ENCODE peak calls at places on chromosomes 5 and 9, in five cellular contexts. One of them, this sample, is unnamed.

GRCh38 chr5:174532453-174533126 is 191.8 kb upstream of the MSX2 start:
- DNase-seq in HepG2: peak
- DNase-seq in IMR-90: peak
- DNase-seq in H1: peak
- DNase-seq in K562: peak
- DNase-seq in this sample: peak

GRCh38 chr5:75965292-75965691 is 117.9 kb upstream of the SV2C start:
- DNase-seq in IMR-90: no peak
- DNase-seq in H1: no peak
- DNase-seq in HepG2: no peak
- DNase-seq in K562: no peak
- DNase-seq in this sample: no peak

GRCh38 chr9:82161876-82162275 is 173.3 kb downstream of the SPATA31D1 start:
- DNase-seq in IMR-90: no peak
- DNase-seq in K562: no peak
- DNase-seq in H1: no peak
- DNase-seq in HepG2: no peak
- DNase-seq in this sample: no peak

GRCh38 chr5:57298985-57299491 is 125.2 kb downstream of the GPBP1 start:
- DNase-seq in H1: no peak
- DNase-seq in HepG2: peak
- DNase-seq in K562: peak
- DNase-seq in IMR-90: peak
- DNase-seq in this sample: peak

GRCh38 chr5:52148679-52149078 is 639.0 kb upstream of the ITGA1 start:
- DNase-seq in K562: no peak
- DNase-seq in H1: no peak
- DNase-seq in HepG2: no peak
- DNase-seq in IMR-90: no peak
- DNase-seq in this sample: no peak

GRCh38 chr5:122297587-122298298 is 14.3 kb upstream of the SNCAIP start:
- DNase-seq in K562: no peak
- DNase-seq in H1: no peak
- DNase-seq in IMR-90: no peak
- DNase-seq in HepG2: no peak
- DNase-seq in this sample: no peak

GRCh38 chr9:87336914-87337333 is 160.7 kb upstream of the DAPK1 start:
- DNase-seq in K562: peak
- DNase-seq in H1: no peak
- DNase-seq in HepG2: peak
- DNase-seq in IMR-90: peak
- DNase-seq in this sample: peak

GRCh38 chr5:78235289-78235688 is 59.2 kb downstream of the AP3B1 start:
- DNase-seq in IMR-90: peak
- DNase-seq in K562: no peak
- DNase-seq in H1: no peak
- DNase-seq in HepG2: no peak
- DNase-seq in this sample: no peak

GRCh38 chr5:64273276-64273675 is 107.6 kb downstream of the RNF180 start:
- DNase-seq in HepG2: no peak
- DNase-seq in K562: no peak
- DNase-seq in H1: no peak
- DNase-seq in IMR-90: peak
- DNase-seq in this sample: no peak

GRCh38 chr5:178094345-178094744 is 19.0 kb upstream of the N4BP3 start:
- DNase-seq in H1: no peak
- DNase-seq in HepG2: no peak
- DNase-seq in IMR-90: no peak
- DNase-seq in K562: no peak
- DNase-seq in this sample: no peak

GRCh38 chr9:72602629-72603028 is 81.2 kb downstream of the TMC1 start:
- DNase-seq in HepG2: no peak
- DNase-seq in IMR-90: peak
- DNase-seq in K562: no peak
- DNase-seq in H1: no peak
- DNase-seq in this sample: no peak

GRCh38 chr9:100933656-100934055 is 94.9 kb upstream of the PLPPR1 start:
- DNase-seq in K562: no peak
- DNase-seq in HepG2: no peak
- DNase-seq in IMR-90: no peak
- DNase-seq in H1: no peak
- DNase-seq in this sample: no peak

GRCh38 chr5:76363385-76364261 is 39.5 kb upstream of the IQGAP2 start:
- DNase-seq in H1: no peak
- DNase-seq in IMR-90: no peak
- DNase-seq in HepG2: peak
- DNase-seq in K562: peak
- DNase-seq in this sample: no peak

GRCh38 chr9:113882636-113883164 is 6.6 kb downstream of the ZNF618 start:
- DNase-seq in K562: no peak
- DNase-seq in HepG2: no peak
- DNase-seq in IMR-90: no peak
- DNase-seq in H1: no peak
- DNase-seq in this sample: no peak

GRCh38 chr9:37324691-37325490 is 97.6 kb upstream of the GRHPR start:
- DNase-seq in HepG2: no peak
- DNase-seq in K562: no peak
- DNase-seq in IMR-90: no peak
- DNase-seq in H1: no peak
- DNase-seq in this sample: no peak

GRCh38 chr9:36317766-36318165 is 59.5 kb upstream of the GNE start:
- DNase-seq in H1: no peak
- DNase-seq in IMR-90: no peak
- DNase-seq in HepG2: peak
- DNase-seq in K562: no peak
- DNase-seq in this sample: peak

GRCh38 chr5:181181650-181182565 is 23.1 kb downstream of the TRIM7 start:
- DNase-seq in K562: no peak
- DNase-seq in IMR-90: peak
- DNase-seq in HepG2: peak
- DNase-seq in H1: peak
- DNase-seq in this sample: peak

GRCh38 chr5:14231888-14232287 is 88.7 kb downstream of the TRIO start:
- DNase-seq in HepG2: no peak
- DNase-seq in K562: no peak
- DNase-seq in H1: no peak
- DNase-seq in IMR-90: no peak
- DNase-seq in this sample: no peak

GRCh38 chr5:76715484-76715733 is 517 bp upstream of the F2R start:
- DNase-seq in K562: no peak
- DNase-seq in HepG2: no peak
- DNase-seq in IMR-90: no peak
- DNase-seq in H1: no peak
- DNase-seq in this sample: no peak

GRCh38 chr9:106862946-106863740 is at the start of gene ZNF462:
- DNase-seq in IMR-90: peak
- DNase-seq in HepG2: no peak
- DNase-seq in H1: peak
- DNase-seq in K562: no peak
- DNase-seq in this sample: peak

GRCh38 chr5:175590471-175590881 is 67.4 kb upstream of the HRH2 start:
- DNase-seq in IMR-90: peak
- DNase-seq in K562: no peak
- DNase-seq in HepG2: no peak
- DNase-seq in H1: no peak
- DNase-seq in this sample: no peak

GRCh38 chr9:114482602-114483001 is 22.7 kb downstream of the WHRN start:
- DNase-seq in K562: no peak
- DNase-seq in H1: no peak
- DNase-seq in IMR-90: no peak
- DNase-seq in HepG2: no peak
- DNase-seq in this sample: no peak

GRCh38 chr9:31253800-31254762 is 1130.4 kb upstream of the ACO1 start:
- DNase-seq in HepG2: no peak
- DNase-seq in IMR-90: no peak
- DNase-seq in H1: no peak
- DNase-seq in K562: no peak
- DNase-seq in this sample: no peak

GRCh38 chr9:124576751-124577150 is 69.6 kb upstream of the NR5A1 start:
- DNase-seq in K562: no peak
- DNase-seq in HepG2: no peak
- DNase-seq in H1: no peak
- DNase-seq in IMR-90: no peak
- DNase-seq in this sample: no peak

GRCh38 chr5:76946090-76946489 is 6.8 kb upstream of the CRHBP start:
- DNase-seq in IMR-90: no peak
- DNase-seq in HepG2: no peak
- DNase-seq in H1: no peak
- DNase-seq in K562: no peak
- DNase-seq in this sample: no peak

GRCh38 chr5:172093559-172093958 is 87.1 kb upstream of the FBXW11 start:
- DNase-seq in K562: no peak
- DNase-seq in HepG2: no peak
- DNase-seq in H1: no peak
- DNase-seq in IMR-90: no peak
- DNase-seq in this sample: no peak

GRCh38 chr9:25415723-25416122 is 262.5 kb downstream of the TUSC1 start:
- DNase-seq in IMR-90: no peak
- DNase-seq in HepG2: no peak
- DNase-seq in H1: no peak
- DNase-seq in K562: no peak
- DNase-seq in this sample: no peak

GRCh38 chr9:130193531-130194405 is 21.6 kb downstream of the NCS1 start:
- DNase-seq in IMR-90: no peak
- DNase-seq in K562: no peak
- DNase-seq in H1: no peak
- DNase-seq in HepG2: no peak
- DNase-seq in this sample: no peak

GRCh38 chr5:103139264-103139865 is 19.3 kb downstream of the PPIP5K2 start:
- DNase-seq in HepG2: peak
- DNase-seq in H1: peak
- DNase-seq in K562: peak
- DNase-seq in IMR-90: peak
- DNase-seq in this sample: peak

GRCh38 chr5:153515269-153515668 is 24.8 kb downstream of the GRIA1 start:
- DNase-seq in HepG2: no peak
- DNase-seq in K562: no peak
- DNase-seq in H1: no peak
- DNase-seq in IMR-90: peak
- DNase-seq in this sample: no peak
- TF ChIP-seq MAFK in HepG2: no peak
- TF ChIP-seq MAFK in K562: no peak
- TF ChIP-seq MAFK in H1: no peak
- TF ChIP-seq MAFK in IMR-90: no peak
- TF ChIP-seq MAFK in this sample: no peak

GRCh38 chr5:1333986-1334385 is 10.9 kb downstream of the CLPTM1L start:
- DNase-seq in H1: no peak
- DNase-seq in HepG2: no peak
- DNase-seq in IMR-90: no peak
- DNase-seq in K562: no peak
- DNase-seq in this sample: no peak
- TF ChIP-seq POLR2A in H1: no peak
- TF ChIP-seq POLR2A in HepG2: no peak
- TF ChIP-seq POLR2A in IMR-90: no peak
- TF ChIP-seq POLR2A in K562: no peak
- TF ChIP-seq POLR2A in this sample: no peak

DNA sequence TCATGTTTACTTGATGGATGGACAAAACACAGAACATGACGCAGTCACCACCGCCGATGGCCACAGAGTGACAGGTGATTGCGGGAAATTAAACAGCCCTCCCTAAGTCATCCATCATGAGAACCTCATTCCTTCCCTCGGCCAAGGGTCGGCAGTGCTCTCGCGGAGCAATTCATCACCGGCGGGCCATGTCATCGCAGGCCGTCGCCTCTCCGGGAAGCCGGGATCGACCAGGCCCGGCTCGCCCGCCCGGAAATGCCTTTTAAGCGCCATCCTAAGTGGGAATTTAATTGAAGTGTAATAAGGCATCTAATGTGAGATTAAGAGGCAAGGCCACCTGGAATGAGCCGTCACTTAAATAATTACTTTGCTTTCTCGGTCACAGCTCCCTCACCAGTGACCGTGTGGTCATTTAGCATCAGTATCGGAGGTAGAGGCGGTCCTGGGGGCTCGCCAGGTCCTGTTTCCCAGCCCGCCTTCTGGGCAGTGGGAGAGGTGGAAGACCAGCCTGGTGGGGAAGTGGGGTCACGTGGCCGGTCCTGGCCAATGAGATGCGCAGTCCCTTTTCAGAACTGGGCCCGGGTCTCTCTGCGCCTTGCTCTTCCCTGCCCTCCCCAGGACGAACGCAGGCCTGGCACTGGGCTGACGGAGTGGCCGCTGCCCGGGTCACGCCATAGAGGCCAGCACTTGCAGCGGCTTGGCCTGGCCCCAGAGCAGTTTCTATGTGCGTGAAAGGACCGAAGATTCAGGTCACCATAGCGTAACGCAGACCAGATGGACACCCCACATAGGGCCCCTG is 97.4 kb downstream of the OLFM1 start:
- DNase-seq in IMR-90: no peak
- DNase-seq in K562: peak
- DNase-seq in H1: no peak
- DNase-seq in HepG2: no peak
- DNase-seq in this sample: no peak
- TF ChIP-seq MAFK in IMR-90: no peak
- TF ChIP-seq MAFK in K562: no peak
- TF ChIP-seq MAFK in H1: no peak
- TF ChIP-seq MAFK in HepG2: no peak
- TF ChIP-seq MAFK in this sample: no peak

DNA sequence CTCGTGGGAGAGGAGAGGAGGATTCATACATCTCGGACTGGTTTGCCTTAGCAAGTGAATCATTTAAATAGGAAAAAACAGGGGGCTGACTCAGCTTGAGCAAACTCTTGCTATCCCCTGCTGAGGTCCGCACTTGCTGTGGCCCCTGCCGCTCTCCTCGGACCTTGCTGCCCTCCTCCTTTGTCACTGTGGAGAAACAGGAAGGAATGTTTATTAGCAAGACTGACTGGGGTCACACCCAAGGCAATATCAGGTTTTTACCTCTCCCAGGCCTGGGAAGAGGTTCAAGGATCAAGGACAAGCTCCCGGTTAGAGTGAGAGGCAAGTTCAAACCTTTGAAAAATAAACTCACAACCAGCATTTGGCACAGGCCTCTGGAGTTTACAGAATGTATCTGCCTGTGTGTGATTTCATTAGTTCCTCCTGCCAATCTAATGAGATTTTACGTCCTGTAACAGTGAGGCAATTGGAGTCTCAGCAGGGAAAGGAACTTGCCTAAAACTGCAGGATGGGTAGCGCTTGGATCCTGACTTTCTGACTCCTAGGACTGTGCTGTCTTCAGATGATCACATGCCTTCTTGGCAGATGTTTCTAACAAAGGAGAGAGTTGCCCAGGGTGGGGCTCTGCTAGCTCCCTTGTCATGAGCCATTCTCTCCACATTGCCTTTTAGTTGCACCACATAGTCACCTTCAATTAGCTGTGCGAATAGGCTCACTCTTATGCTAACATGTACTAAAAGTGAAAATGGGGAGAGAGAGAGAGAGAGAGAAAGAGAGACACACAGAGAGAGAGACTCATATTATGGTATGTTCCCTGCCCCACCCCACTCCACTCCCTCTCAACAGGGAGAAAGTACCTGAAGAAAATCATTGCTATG is 108.6 kb upstream of the CDKN2B start:
- DNase-seq in IMR-90: peak
- DNase-seq in HepG2: peak
- DNase-seq in K562: no peak
- DNase-seq in H1: peak
- DNase-seq in this sample: no peak
- TF ChIP-seq POLR2A in IMR-90: no peak
- TF ChIP-seq POLR2A in HepG2: no peak
- TF ChIP-seq POLR2A in K562: no peak
- TF ChIP-seq POLR2A in H1: no peak
- TF ChIP-seq POLR2A in this sample: no peak

This sample was measured in A549.